ENCODE peak calls at places on chromosomes 13 and 19, in five cellular contexts. Q is CD4-positive, alpha-beta T cell; H is HTR-8/SVneo; R is Caco-2; B is stimulated activated CD8-positive, alpha-beta memory T cell treated with anti-CD3 and anti-CD28 coated beads, Interleukin-7, amount 100 ng/mL, for 4 hours. L is an unnamed sample.
A peak's percentile ranks its signal among the peaks of the same experiment; 100 is the strongest.

GRCh38 chr13:107516517-107516916 is 698.8 kb downstream of the LIG4 start:
- DNase-seq in Q (no peak), H (no peak), R (no peak), B (no peak), L (no peak)

GRCh38 chr19:43739419-43739818 is 15.3 kb downstream of the SMG9 start:
- DNase-seq in Q (no peak), H (no peak), R (no peak), B (no peak), L (no peak)

GRCh38 chr13:33610471-33611015 is 207.4 kb upstream of the RFC3 start:
- DNase-seq in Q (peak; percentile 42), H (no peak), R (no peak), B (peak; percentile 5), L (peak; percentile 38)

GRCh38 chr13:99323488-99323887 is 16.3 kb upstream of the GPR183 start:
- DNase-seq in Q (no peak), H (no peak), R (no peak), B (no peak), L (no peak)

GRCh38 chr19:29793116-29793727 is 18.6 kb upstream of the CCNE1 start:
- DNase-seq in Q (no peak), H (no peak), R (no peak), B (no peak), L (no peak)

GRCh38 chr19:55447421-55448174 is 4.5 kb upstream of the SHISA7 start:
- DNase-seq in Q (no peak), H (peak; percentile 31), R (peak; percentile 78), B (no peak), L (no peak)

GRCh38 chr13:113002891-113003290 is 33.9 kb downstream of the MCF2L start:
- DNase-seq in Q (no peak), H (no peak), R (no peak), B (no peak), L (no peak)

GRCh38 chr13:34772881-34773280 is 169.2 kb upstream of the NBEA start:
- DNase-seq in Q (no peak), H (no peak), R (no peak), B (no peak), L (no peak)

GRCh38 chr19:801030-801860 is 4.0 kb downstream of the PTBP1 start:
- DNase-seq in Q (no peak), H (no peak), R (no peak), B (no peak), L (no peak)

GRCh38 chr19:14764401-14764800 is 14.0 kb downstream of the ADGRE2 start:
- DNase-seq in Q (no peak), H (no peak), R (no peak), B (no peak), L (no peak)

GRCh38 chr19:48837586-48838191 is 1.4 kb upstream of the HSD17B14 start:
- DNase-seq in Q (no peak), H (no peak), R (no peak), B (no peak), L (no peak)

GRCh38 chr13:82358284-82358683 is 1524.0 kb downstream of the SLITRK1 start:
- DNase-seq in Q (no peak), H (no peak), R (no peak), B (no peak), L (no peak)

GRCh38 chr19:35519291-35519690 is 5.8 kb upstream of the DMKN start:
- DNase-seq in Q (no peak), H (no peak), R (no peak), B (no peak), L (no peak)

GRCh38 chr19:31749231-31749630 is 400.0 kb upstream of the TSHZ3 start:
- DNase-seq in Q (no peak), H (no peak), R (no peak), B (no peak), L (no peak)

GRCh38 chr19:16263115-16263839 is 61.3 kb upstream of the KLF2 start:
- DNase-seq in Q (no peak), H (no peak), R (peak; percentile 79), B (no peak), L (peak; percentile 55)

GRCh38 chr19:54684537-54684936 is 21.8 kb downstream of the LILRB4 start:
- DNase-seq in Q (no peak), H (peak; percentile 26), R (no peak), B (no peak), L (no peak)

GRCh38 chr19:48510421-48511268 is 990 bp downstream of the LMTK3 start:
- DNase-seq in Q (peak; percentile 68), H (no peak), R (peak; percentile 78), B (peak; percentile 59), L (peak; percentile 50)

GRCh38 chr19:1105217-1105872 is 1.6 kb downstream of the GPX4 start:
- DNase-seq in Q (no peak), H (no peak), R (no peak), B (no peak), L (no peak)

GRCh38 chr13:27918918-27919255 is 913 bp upstream of the PDX1 start:
- DNase-seq in Q (no peak), H (no peak), R (no peak), B (no peak), L (no peak)

GRCh38 chr19:14146789-14147216 is 10.4 kb upstream of the ASF1B start:
- DNase-seq in Q (no peak), H (peak; percentile 59), R (no peak), B (no peak), L (no peak)

GRCh38 chr13:48318014-48318713 is 14.6 kb downstream of the RB1 start:
- DNase-seq in Q (no peak), H (no peak), R (no peak), B (no peak), L (no peak)

GRCh38 chr19:12052571-12053169 is at the start of gene ZNF878:
- DNase-seq in Q (peak; percentile 24), H (peak; percentile 95), R (peak; percentile 93), B (peak; percentile 31), L (peak; percentile 82)